ENCODE peak calls at places on chromosomes 5 and 9, in ten cellular contexts. W is HTR-8/SVneo; C is fibroblast of the conjunctiva; G is ovary; R is HCT116; H is GM19239; I is ureter; D is natural killer cell; N is activated T-cell treated with anti-CD3 and anti-CD28 coated beads, Interleukin-2, amount 50 U/mL, for 72 hours; E is activated CD4-positive, alpha-beta T cell treated with anti-CD3 and anti-CD28 coated beads for 1 hour. J is an unnamed sample.

GRCh38 chr5:133321833-133322420 is 270.1 kb downstream of the HSPA4 start:
- DNase-seq in C (no peak), I (no peak), N (peak; percentile 69), E (no peak), W (no peak), G (no peak), H (no peak), R (no peak), D (no peak), J (no peak)

GRCh38 chr5:92641031-92641962 is 939.7 kb downstream of the NR2F1-AS1 start:
- DNase-seq in C (peak; percentile 59), R (peak; percentile 52), E (no peak), D (no peak), G (peak; percentile 14), W (peak; percentile 29), N (no peak), H (no peak), I (peak; percentile 41), J (no peak)

GRCh38 chr5:41856644-41857491 is 13.4 kb downstream of the OXCT1 start:
- DNase-seq in N (peak; percentile 49), E (peak; percentile 13), G (peak; percentile 33), W (peak; percentile 76), I (peak; percentile 58), H (no peak), C (peak; percentile 71), D (peak; percentile 20), R (peak; percentile 58), J (peak; percentile 59)

GRCh38 chr5:126624534-126624933 is 23.8 kb downstream of the PHAX start:
- DNase-seq in C (peak; percentile 67), I (no peak), R (peak; percentile 73), H (no peak), W (peak; percentile 74), N (peak; percentile 10), G (no peak), E (no peak), D (no peak), J (no peak)

GRCh38 chr5:56479701-56480304 is 246.7 kb upstream of the ANKRD55 start:
- DNase-seq in D (no peak), R (no peak), C (no peak), E (no peak), G (peak; percentile 46), H (no peak), N (peak; percentile 19), I (no peak), W (no peak), J (no peak)

GRCh38 chr9:13209498-13209897 is 70.0 kb downstream of the MPDZ start:
- DNase-seq in G (no peak), E (no peak), W (no peak), C (no peak), N (no peak), R (no peak), D (no peak), H (no peak), I (no peak), J (no peak)

GRCh38 chr5:39876146-39876545 is 451.4 kb upstream of the DAB2 start:
- DNase-seq in G (no peak), D (no peak), W (no peak), C (no peak), H (no peak), R (no peak), I (no peak), E (no peak), N (no peak), J (no peak)

GRCh38 chr5:124649548-124650501 is 96.6 kb downstream of the ZNF608 start:
- DNase-seq in E (peak; percentile 51), G (no peak), D (peak; percentile 71), I (peak; percentile 75), C (peak; percentile 43), H (peak; percentile 62), W (peak; percentile 42), R (no peak), N (peak; percentile 70), J (no peak)

GRCh38 chr5:95029569-95030366 is 255.1 kb downstream of the MCTP1 start:
- DNase-seq in G (no peak), N (no peak), C (no peak), R (no peak), I (no peak), H (no peak), D (no peak), E (no peak), W (no peak), J (no peak)

GRCh38 chr5:4005335-4005734 is 409.7 kb downstream of the IRX1 start:
- DNase-seq in D (no peak), N (no peak), W (no peak), E (no peak), G (no peak), H (no peak), R (no peak), I (no peak), C (no peak), J (no peak)

GRCh38 chr9:87890866-87891265 is 8.2 kb downstream of the SPATA31E1 start:
- DNase-seq in R (no peak), H (no peak), N (no peak), W (no peak), C (no peak), E (no peak), G (peak; percentile 5), D (no peak), I (peak; percentile 26), J (no peak)

GRCh38 chr9:77887660-77888059 is 144.0 kb downstream of the GNAQ start:
- DNase-seq in W (no peak), N (no peak), H (no peak), I (no peak), D (no peak), C (no peak), E (no peak), G (no peak), R (no peak), J (no peak)

GRCh38 chr5:71862661-71863060 is 143.6 kb downstream of the CARTPT start:
- DNase-seq in G (no peak), H (no peak), D (no peak), E (no peak), I (no peak), W (no peak), R (no peak), N (no peak), C (no peak), J (no peak)

GRCh38 chr9:101668466-101668865 is 70.0 kb downstream of the GRIN3A start:
- DNase-seq in H (no peak), E (no peak), C (no peak), I (no peak), R (no peak), N (no peak), G (no peak), D (no peak), W (no peak), J (no peak)

GRCh38 chr9:98867434-98868168 is 60.1 kb downstream of the GALNT12 start:
- DNase-seq in N (peak; percentile 10), E (no peak), H (no peak), R (no peak), I (peak; percentile 81), W (peak; percentile 24), D (no peak), C (peak; percentile 99), G (peak; percentile 58), J (peak; percentile 16)

GRCh38 chr5:68071731-68072130 is 143.8 kb upstream of the PIK3R1 start:
- DNase-seq in I (no peak), W (no peak), C (no peak), D (no peak), E (no peak), N (no peak), H (no peak), R (no peak), G (no peak), J (no peak)

GRCh38 chr5:82307431-82307830 is 29.3 kb upstream of the RPS23 start:
- DNase-seq in W (no peak), C (peak; percentile 43), I (no peak), R (no peak), N (no peak), E (no peak), D (no peak), H (no peak), G (no peak), J (no peak)

GRCh38 chr5:67215592-67216471 is 19.2 kb upstream of the CD180 start:
- DNase-seq in C (no peak), E (peak; percentile 40), G (peak; percentile 32), R (no peak), W (no peak), N (peak; percentile 78), D (peak; percentile 58), H (peak; percentile 49), I (peak; percentile 84), J (peak; percentile 41)

GRCh38 chr5:35854248-35854647 is 2.4 kb upstream of the IL7R start:
- DNase-seq in W (no peak), I (no peak), H (no peak), R (no peak), G (no peak), N (peak; percentile 80), E (peak; percentile 56), C (no peak), D (no peak), J (no peak)

GRCh38 chr5:1663186-1663585 is 136.5 kb downstream of the MRPL36 start:
- DNase-seq in D (no peak), C (no peak), N (no peak), W (no peak), G (no peak), R (no peak), E (no peak), I (no peak), H (no peak), J (no peak)

GRCh38 chr9:127987103-127987614 is 6.4 kb upstream of the EEIG1 start:
- DNase-seq in C (no peak), H (no peak), D (no peak), G (no peak), I (no peak), R (no peak), W (no peak), E (no peak), N (no peak), J (no peak)

GRCh38 chr9:106701611-106702010 is 161.4 kb upstream of the ZNF462 start:
- DNase-seq in N (no peak), G (no peak), R (no peak), C (no peak), I (no peak), D (no peak), W (no peak), H (no peak), E (no peak), J (no peak)

GRCh38 chr9:19136129-19136528 is 8.8 kb upstream of the PLIN2 start:
- DNase-seq in W (no peak), R (no peak), E (no peak), G (no peak), I (no peak), C (no peak), H (no peak), D (no peak), N (no peak), J (no peak)

GRCh38 chr5:142618125-142618524 is 67.8 kb downstream of the FGF1 start:
- DNase-seq in I (no peak), N (peak; percentile 53), W (peak; percentile 57), C (no peak), H (no peak), R (no peak), E (no peak), G (no peak), D (no peak), J (no peak)

GRCh38 chr9:2299156-2299842 is 284.2 kb downstream of the SMARCA2 start:
- DNase-seq in I (peak; percentile 67), R (no peak), E (no peak), W (no peak), N (no peak), D (no peak), C (no peak), G (no peak), H (no peak), J (no peak)

GRCh38 chr9:113526841-113527240 is 63.3 kb downstream of the RGS3 start:
- DNase-seq in H (no peak), D (no peak), W (no peak), G (peak; percentile 50), I (no peak), C (no peak), E (no peak), N (no peak), R (no peak), J (peak; percentile 59)

GRCh38 chr5:56746553-56746952 is 68.8 kb upstream of the MAP3K1 start:
- DNase-seq in E (no peak), I (no peak), W (no peak), G (no peak), D (no peak), N (no peak), C (no peak), H (no peak), R (no peak), J (no peak)

GRCh38 chr5:68409259-68409658 is 193.7 kb downstream of the PIK3R1 start:
- DNase-seq in E (no peak), R (no peak), G (no peak), W (no peak), D (no peak), N (no peak), C (peak; percentile 56), H (no peak), I (no peak), J (no peak)